ENCODE peak calls at places on chromosomes 2 and 18, in four cellular contexts. One of them, this sample, is unnamed.

GRCh38 chr2:109494842-109495241 is 118.9 kb downstream of the SEPTIN10 start:
- DNase-seq in stomach: peak
- DNase-seq in A172: no peak
- DNase-seq in stimulated activated CD8-positive, alpha-beta memory T cell treated with anti-CD3 and anti-CD28 coated beads, Interleukin-7, amount 100 ng/mL, for 24 hours: no peak
- DNase-seq in this sample: no peak

GRCh38 chr18:79458131-79458838 is 62.6 kb downstream of the NFATC1 start:
- DNase-seq in stomach: peak
- DNase-seq in A172: peak
- DNase-seq in stimulated activated CD8-positive, alpha-beta memory T cell treated with anti-CD3 and anti-CD28 coated beads, Interleukin-7, amount 100 ng/mL, for 24 hours: no peak
- DNase-seq in this sample: peak

GRCh38 chr2:30691948-30692828 is 115.1 kb downstream of the CAPN13 start:
- DNase-seq in stomach: peak
- DNase-seq in A172: no peak
- DNase-seq in stimulated activated CD8-positive, alpha-beta memory T cell treated with anti-CD3 and anti-CD28 coated beads, Interleukin-7, amount 100 ng/mL, for 24 hours: no peak
- DNase-seq in this sample: no peak

GRCh38 chr2:157692768-157693167 is 64.1 kb upstream of the ACVR1C start:
- DNase-seq in stomach: no peak
- DNase-seq in A172: peak
- DNase-seq in stimulated activated CD8-positive, alpha-beta memory T cell treated with anti-CD3 and anti-CD28 coated beads, Interleukin-7, amount 100 ng/mL, for 24 hours: no peak
- DNase-seq in this sample: no peak

GRCh38 chr18:32582455-32582854 is 111.8 kb upstream of the GAREM1 start:
- DNase-seq in stomach: no peak
- DNase-seq in A172: no peak
- DNase-seq in stimulated activated CD8-positive, alpha-beta memory T cell treated with anti-CD3 and anti-CD28 coated beads, Interleukin-7, amount 100 ng/mL, for 24 hours: no peak
- DNase-seq in this sample: no peak

GRCh38 chr2:3377279-3377611 is 373 bp downstream of the EIPR1 start:
- DNase-seq in stomach: no peak
- DNase-seq in A172: peak
- DNase-seq in stimulated activated CD8-positive, alpha-beta memory T cell treated with anti-CD3 and anti-CD28 coated beads, Interleukin-7, amount 100 ng/mL, for 24 hours: no peak
- DNase-seq in this sample: peak

GRCh38 chr18:68740966-68741365 is 26.1 kb upstream of the TMX3 start:
- DNase-seq in stomach: no peak
- DNase-seq in A172: no peak
- DNase-seq in stimulated activated CD8-positive, alpha-beta memory T cell treated with anti-CD3 and anti-CD28 coated beads, Interleukin-7, amount 100 ng/mL, for 24 hours: no peak
- DNase-seq in this sample: no peak

GRCh38 chr2:26193578-26194231 is 20.8 kb downstream of the GAREM2 start:
- DNase-seq in stomach: no peak
- DNase-seq in A172: no peak
- DNase-seq in stimulated activated CD8-positive, alpha-beta memory T cell treated with anti-CD3 and anti-CD28 coated beads, Interleukin-7, amount 100 ng/mL, for 24 hours: no peak
- DNase-seq in this sample: no peak

GRCh38 chr2:10305254-10305635 is 2.5 kb downstream of the HPCAL1 start:
- DNase-seq in stomach: no peak
- DNase-seq in A172: no peak
- DNase-seq in stimulated activated CD8-positive, alpha-beta memory T cell treated with anti-CD3 and anti-CD28 coated beads, Interleukin-7, amount 100 ng/mL, for 24 hours: no peak
- DNase-seq in this sample: no peak

GRCh38 chr2:239137165-239137889 is 263.5 kb downstream of the HDAC4 start:
- DNase-seq in stomach: no peak
- DNase-seq in A172: no peak
- DNase-seq in stimulated activated CD8-positive, alpha-beta memory T cell treated with anti-CD3 and anti-CD28 coated beads, Interleukin-7, amount 100 ng/mL, for 24 hours: no peak
- DNase-seq in this sample: no peak

GRCh38 chr18:59379772-59380530 is 20.9 kb upstream of the LMAN1 start:
- DNase-seq in stomach: no peak
- DNase-seq in A172: no peak
- DNase-seq in stimulated activated CD8-positive, alpha-beta memory T cell treated with anti-CD3 and anti-CD28 coated beads, Interleukin-7, amount 100 ng/mL, for 24 hours: no peak
- DNase-seq in this sample: no peak

GRCh38 chr2:40400336-40400953 is 51.4 kb downstream of the SLC8A1 start:
- DNase-seq in stomach: no peak
- DNase-seq in A172: peak
- DNase-seq in stimulated activated CD8-positive, alpha-beta memory T cell treated with anti-CD3 and anti-CD28 coated beads, Interleukin-7, amount 100 ng/mL, for 24 hours: no peak
- DNase-seq in this sample: no peak

GRCh38 chr2:46163804-46164569 is 133.2 kb upstream of the EPAS1 start:
- DNase-seq in stomach: no peak
- DNase-seq in A172: peak
- DNase-seq in stimulated activated CD8-positive, alpha-beta memory T cell treated with anti-CD3 and anti-CD28 coated beads, Interleukin-7, amount 100 ng/mL, for 24 hours: no peak
- DNase-seq in this sample: peak

GRCh38 chr2:240797500-240797895 is 22.5 kb downstream of the KIF1A start:
- DNase-seq in stomach: no peak
- DNase-seq in A172: no peak
- DNase-seq in stimulated activated CD8-positive, alpha-beta memory T cell treated with anti-CD3 and anti-CD28 coated beads, Interleukin-7, amount 100 ng/mL, for 24 hours: no peak
- DNase-seq in this sample: no peak

GRCh38 chr2:29731948-29732347 is 189.4 kb downstream of the ALK start:
- DNase-seq in stomach: no peak
- DNase-seq in A172: peak
- DNase-seq in stimulated activated CD8-positive, alpha-beta memory T cell treated with anti-CD3 and anti-CD28 coated beads, Interleukin-7, amount 100 ng/mL, for 24 hours: no peak
- DNase-seq in this sample: no peak

GRCh38 chr2:230785346-230785745 is 72.7 kb downstream of the CAB39 start:
- DNase-seq in stomach: no peak
- DNase-seq in A172: no peak
- DNase-seq in stimulated activated CD8-positive, alpha-beta memory T cell treated with anti-CD3 and anti-CD28 coated beads, Interleukin-7, amount 100 ng/mL, for 24 hours: no peak
- DNase-seq in this sample: no peak

GRCh38 chr2:73984922-73985317 is 210 bp downstream of the TET3 start:
- DNase-seq in stomach: peak
- DNase-seq in A172: no peak
- DNase-seq in stimulated activated CD8-positive, alpha-beta memory T cell treated with anti-CD3 and anti-CD28 coated beads, Interleukin-7, amount 100 ng/mL, for 24 hours: no peak
- DNase-seq in this sample: peak

GRCh38 chr2:113739849-113740248 is 16.6 kb downstream of the SLC35F5 start:
- DNase-seq in stomach: no peak
- DNase-seq in A172: no peak
- DNase-seq in stimulated activated CD8-positive, alpha-beta memory T cell treated with anti-CD3 and anti-CD28 coated beads, Interleukin-7, amount 100 ng/mL, for 24 hours: no peak
- DNase-seq in this sample: no peak

GRCh38 chr18:32902566-32903330 is 129.9 kb upstream of the KLHL14 start:
- DNase-seq in stomach: no peak
- DNase-seq in A172: no peak
- DNase-seq in stimulated activated CD8-positive, alpha-beta memory T cell treated with anti-CD3 and anti-CD28 coated beads, Interleukin-7, amount 100 ng/mL, for 24 hours: no peak
- DNase-seq in this sample: no peak

GRCh38 chr2:214069254-214069653 is 341.6 kb upstream of the VWC2L start:
- DNase-seq in stomach: no peak
- DNase-seq in A172: peak
- DNase-seq in stimulated activated CD8-positive, alpha-beta memory T cell treated with anti-CD3 and anti-CD28 coated beads, Interleukin-7, amount 100 ng/mL, for 24 hours: no peak
- DNase-seq in this sample: peak

GRCh38 chr2:922230-922629 is 28.4 kb upstream of the SNTG2 start:
- DNase-seq in stomach: no peak
- DNase-seq in A172: no peak
- DNase-seq in stimulated activated CD8-positive, alpha-beta memory T cell treated with anti-CD3 and anti-CD28 coated beads, Interleukin-7, amount 100 ng/mL, for 24 hours: no peak
- DNase-seq in this sample: no peak

GRCh38 chr2:218022851-218023530 is 20.2 kb upstream of the TNS1 start:
- DNase-seq in stomach: no peak
- DNase-seq in A172: no peak
- DNase-seq in stimulated activated CD8-positive, alpha-beta memory T cell treated with anti-CD3 and anti-CD28 coated beads, Interleukin-7, amount 100 ng/mL, for 24 hours: no peak
- DNase-seq in this sample: no peak

GRCh38 chr18:58611471-58612131 is 17.3 kb downstream of the ALPK2 start:
- DNase-seq in stomach: no peak
- DNase-seq in A172: peak
- DNase-seq in stimulated activated CD8-positive, alpha-beta memory T cell treated with anti-CD3 and anti-CD28 coated beads, Interleukin-7, amount 100 ng/mL, for 24 hours: no peak
- DNase-seq in this sample: no peak

This sample was measured in LoVo.